ENCODE peak calls at places on chromosomes 16 and 17, in nine cellular contexts. U is tibial nerve; Y is breast epithelium; D is bronchial epithelial cell; I is H7; X is adipocyte; M is mucosa of descending colon; K is CD8-positive, alpha-beta memory T cell; S is neural progenitor cell. F is an unnamed sample.

GRCh38 chr16:49901711-49902110 is 45.8 kb upstream of the ZNF423 start:
- DNase-seq in U (no peak), Y (no peak), D (no peak), I (no peak), X (no peak), M (no peak), K (no peak), S (no peak), F (no peak)

GRCh38 chr17:1649844-1650409 is at the start of gene RILP:
- DNase-seq in U (peak; percentile 53), Y (peak; percentile 88), D (peak; percentile 64), I (peak; percentile 83), X (no peak), M (peak; percentile 94), K (no peak), S (no peak), F (no peak)

GRCh38 chr16:84207869-84208268 is 16.9 kb downstream of the ADAD2 start:
- DNase-seq in U (no peak), Y (no peak), D (no peak), I (peak; percentile 63), X (no peak), M (no peak), K (no peak), S (peak; percentile 44), F (no peak)

GRCh38 chr17:72567774-72568173 is 447.0 kb downstream of the SOX9 start:
- DNase-seq in U (no peak), Y (no peak), D (no peak), I (no peak), X (no peak), M (peak; percentile 30), K (no peak), S (no peak), F (no peak)

GRCh38 chr16:53962041-53962440 is 258.1 kb downstream of the FTO start:
- DNase-seq in U (no peak), Y (no peak), D (no peak), I (no peak), X (no peak), M (no peak), K (no peak), S (no peak), F (no peak)

GRCh38 chr17:49616086-49616485 is 40.4 kb downstream of the NXPH3 start:
- DNase-seq in U (no peak), Y (no peak), D (no peak), I (peak; percentile 26), X (no peak), M (no peak), K (no peak), S (peak; percentile 21), F (no peak)

GRCh38 chr17:46736100-46736499 is 82.4 kb downstream of the WNT3 start:
- DNase-seq in U (no peak), Y (no peak), D (no peak), I (no peak), X (no peak), M (no peak), K (no peak), S (no peak), F (no peak)

GRCh38 chr17:81510798-81511549 is 1.6 kb downstream of the ACTG1 start:
- DNase-seq in U (no peak), Y (no peak), D (no peak), I (no peak), X (peak; percentile 43), M (peak; percentile 60), K (no peak), S (no peak), F (no peak)

GRCh38 chr17:14790518-14790917 is 474.6 kb downstream of the PMP22 start:
- DNase-seq in U (no peak), Y (no peak), D (no peak), I (no peak), X (no peak), M (no peak), K (no peak), S (peak; percentile 6), F (no peak)

GRCh38 chr17:63911657-63912100 is 621 bp upstream of the CSHL1 start:
- DNase-seq in U (peak; percentile 60), Y (no peak), D (peak; percentile 29), I (peak; percentile 89), X (peak; percentile 64), M (no peak), K (peak; percentile 51), S (peak; percentile 59), F (no peak)

GRCh38 chr16:64390102-64390501 is 731.8 kb downstream of the CDH11 start:
- DNase-seq in U (no peak), Y (no peak), D (no peak), I (no peak), X (no peak), M (no peak), K (no peak), S (no peak), F (no peak)

GRCh38 chr16:85860413-85861094 is 38.4 kb upstream of the IRF8 start:
- DNase-seq in U (no peak), Y (no peak), D (no peak), I (no peak), X (no peak), M (no peak), K (no peak), S (no peak), F (no peak)

GRCh38 chr16:88672776-88673175 is 9.9 kb upstream of the MVD start:
- DNase-seq in U (no peak), Y (no peak), D (peak; percentile 12), I (peak; percentile 95), X (no peak), M (peak; percentile 40), K (no peak), S (peak; percentile 74), F (no peak)

GRCh38 chr17:50163846-50164696 is 1.7 kb upstream of the SGCA start:
- DNase-seq in U (no peak), Y (peak; percentile 81), D (no peak), I (no peak), X (no peak), M (peak; percentile 23), K (no peak), S (no peak), F (no peak)

GRCh38 chr16:75304521-75305363 is 53.3 kb upstream of the BCAR1 start:
- DNase-seq in U (no peak), Y (no peak), D (peak; percentile 91), I (no peak), X (peak; percentile 73), M (peak; percentile 77), K (no peak), S (no peak), F (peak; percentile 84)

GRCh38 chr17:30347488-30347887 is 13.6 kb upstream of the TMIGD1 start:
- DNase-seq in U (no peak), Y (no peak), D (no peak), I (no peak), X (no peak), M (no peak), K (no peak), S (no peak), F (no peak)

GRCh38 chr17:18026408-18026776 is 12.6 kb downstream of the ATPAF2 start:
- DNase-seq in U (no peak), Y (no peak), D (peak; percentile 30), I (no peak), X (peak; percentile 45), M (no peak), K (peak; percentile 27), S (no peak), F (no peak)

GRCh38 chr17:19328441-19329061 is 34.0 kb downstream of the B9D1 start:
- DNase-seq in U (no peak), Y (no peak), D (no peak), I (no peak), X (no peak), M (no peak), K (no peak), S (no peak), F (no peak)

GRCh38 chr17:68937890-68938514 is 17.2 kb downstream of the ABCA8 start:
- DNase-seq in U (no peak), Y (no peak), D (no peak), I (no peak), X (no peak), M (no peak), K (no peak), S (no peak), F (no peak)

GRCh38 chr17:36527851-36528250 is 6.8 kb downstream of the MYO19 start:
- DNase-seq in U (no peak), Y (no peak), D (no peak), I (peak; percentile 8), X (no peak), M (no peak), K (no peak), S (no peak), F (no peak)

GRCh38 chr17:36529121-36529520 is 5.5 kb downstream of the MYO19 start:
- DNase-seq in U (no peak), Y (no peak), D (peak; percentile 81), I (no peak), X (peak; percentile 10), M (no peak), K (no peak), S (no peak), F (peak; percentile 8)

GRCh38 chr17:36525113-36525512 is 9.6 kb downstream of the MYO19 start:
- DNase-seq in U (no peak), Y (no peak), D (peak; percentile 14), I (no peak), X (no peak), M (no peak), K (no peak), S (no peak), F (no peak)

GRCh38 chr17:36524428-36524876 is 10.2 kb downstream of the MYO19 start:
- DNase-seq in U (no peak), Y (no peak), D (peak; percentile 78), I (no peak), X (no peak), M (no peak), K (no peak), S (no peak), F (no peak)

GRCh38 chr17:36525888-36526287 is 8.8 kb downstream of the MYO19 start:
- DNase-seq in U (no peak), Y (no peak), D (no peak), I (no peak), X (no peak), M (no peak), K (no peak), S (no peak), F (no peak)
- H3K36me3 ChIP-seq in U (peaks cover 2% of the 10 kb centered on the region), Y (no peaks in the 10 kb centered on the region), D (peaks cover 23% of the 10 kb centered on the region), I (peaks cover 42% of the 10 kb centered on the region), X (peaks cover 51% of the 10 kb centered on the region), M (no peaks in the 10 kb centered on the region), K (peaks cover 9% of the 10 kb centered on the region), S (peaks cover 7% of the 10 kb centered on the region), F (peaks cover 15% of the 10 kb centered on the region)

GRCh38 chr16:817001-817906 is 16.7 kb upstream of the GNG13 start:
- DNase-seq in U (no peak), Y (no peak), D (no peak), I (no peak), X (peak; percentile 18), M (no peak), K (no peak), S (no peak), F (no peak)
- H3K36me3 ChIP-seq in U (no peaks in the 10 kb centered on the region), Y (no peaks in the 10 kb centered on the region), D (no peaks in the 10 kb centered on the region), I (no peaks in the 10 kb centered on the region), X (no peaks in the 10 kb centered on the region), M (no peaks in the 10 kb centered on the region), K (no peaks in the 10 kb centered on the region), S (no peaks in the 10 kb centered on the region), F (no peaks in the 10 kb centered on the region)

GRCh38 chr16:23494188-23494587 is 16.1 kb downstream of the GGA2 start:
- DNase-seq in U (no peak), Y (peak; percentile 68), D (no peak), I (no peak), X (no peak), M (no peak), K (no peak), S (no peak), F (no peak)
- H3K36me3 ChIP-seq in U (no peaks in the 10 kb centered on the region), Y (no peaks in the 10 kb centered on the region), D (peaks cover 10% of the 10 kb centered on the region), I (peaks cover 19% of the 10 kb centered on the region), X (peaks cover 48% of the 10 kb centered on the region), M (peaks cover 6% of the 10 kb centered on the region), K (peaks cover 51% of the 10 kb centered on the region), S (peaks cover 13% of the 10 kb centered on the region), F (peaks cover 15% of the 10 kb centered on the region)

GRCh38 chr16:3992297-3993051 is 112.0 kb upstream of the CREBBP start:
- DNase-seq in U (no peak), Y (no peak), D (no peak), I (peak; percentile 45), X (no peak), M (no peak), K (no peak), S (peak; percentile 75), F (no peak)
- H3K36me3 ChIP-seq in U (no peaks in the 10 kb centered on the region), Y (no peaks in the 10 kb centered on the region), D (peaks cover 4% of the 10 kb centered on the region), I (no peaks in the 10 kb centered on the region), X (no peaks in the 10 kb centered on the region), M (no peaks in the 10 kb centered on the region), K (no peaks in the 10 kb centered on the region), S (no peaks in the 10 kb centered on the region), F (peaks cover 5% of the 10 kb centered on the region)